ENCODE peak calls at places on chromosomes 1 and 21, in nine cellular contexts. J is AG04449, Y is psoas muscle, Z is uterus, F is adrenal gland, G is cardiac fibroblast, X is HFFc6, L is lower lobe of right lung, E is B cell. M is an unnamed sample.

GRCh38 chr1:222454782-222455181 is 93.1 kb downstream of the HHIPL2 start:
- DNase-seq in G (no peak), J (no peak), Z (peak), Y (peak), E (no peak), X (peak), F (peak), L (no peak), M (no peak)

GRCh38 chr21:29938968-29939858 is 583 bp downstream of the GRIK1 start:
- DNase-seq in G (peak), E (no peak), Z (no peak), J (no peak), X (no peak), F (no peak), L (no peak), Y (no peak), M (no peak)

GRCh38 chr1:6688757-6689156 is 12.9 kb downstream of the DNAJC11 start:
- DNase-seq in Y (no peak), Z (no peak), G (no peak), F (no peak), J (no peak), X (no peak), E (no peak), L (no peak), M (no peak)

GRCh38 chr21:46409641-46410406 is 48.9 kb upstream of the DIP2A start:
- DNase-seq in F (no peak), L (peak), X (no peak), E (no peak), J (no peak), G (no peak), Y (peak), Z (no peak), M (no peak)

GRCh38 chr1:32500387-32501209 is 35.7 kb downstream of the ZBTB8B start:
- DNase-seq in F (peak), J (no peak), G (peak), E (peak), Z (peak), L (peak), X (peak), Y (peak), M (no peak)

GRCh38 chr1:214568328-214568727 is 16.9 kb upstream of the PTPN14 start:
- DNase-seq in E (no peak), J (no peak), Y (no peak), F (no peak), L (no peak), G (peak), Z (no peak), X (peak), M (no peak)

GRCh38 chr1:180571832-180572636 is 13.3 kb downstream of the OVAAL start:
- DNase-seq in Z (no peak), E (no peak), J (no peak), X (peak), F (no peak), L (no peak), Y (no peak), G (peak), M (no peak)

GRCh38 chr1:59393211-59394180 is 96.6 kb downstream of the FGGY start:
- DNase-seq in E (no peak), X (peak), G (peak), Z (peak), J (no peak), Y (peak), F (peak), L (no peak), M (peak)

GRCh38 chr1:173152585-173152984 is 54.5 kb downstream of the TNFSF4 start:
- DNase-seq in G (no peak), F (no peak), E (no peak), L (no peak), Z (no peak), J (no peak), X (no peak), Y (no peak), M (no peak)

GRCh38 chr1:246778663-246779062 is 54.5 kb downstream of the SCCPDH start:
- DNase-seq in J (no peak), L (no peak), G (no peak), X (no peak), Y (no peak), E (no peak), Z (no peak), F (no peak), M (no peak)

GRCh38 chr1:54981466-54981865 is 1.0 kb downstream of the TMEM61 start:
- DNase-seq in Z (no peak), L (no peak), F (no peak), Y (no peak), G (no peak), X (no peak), J (no peak), E (no peak), M (no peak)

GRCh38 chr1:86150553-86151055 is 6.0 kb downstream of the COL24A1 start:
- DNase-seq in F (no peak), Y (no peak), E (no peak), X (no peak), J (no peak), L (no peak), Z (no peak), G (peak), M (no peak)

GRCh38 chr1:225290244-225290643 is 137.6 kb downstream of the LBR start:
- DNase-seq in G (no peak), L (no peak), X (no peak), E (no peak), Y (no peak), Z (no peak), F (no peak), J (no peak), M (no peak)

GRCh38 chr21:39063517-39063916 is 119.7 kb downstream of the PSMG1 start:
- DNase-seq in G (no peak), Z (no peak), F (no peak), L (no peak), E (no peak), X (no peak), Y (no peak), J (no peak), M (no peak)

GRCh38 chr1:222618001-222618879 is at the start of gene MIA3:
- DNase-seq in L (peak), G (no peak), J (no peak), Z (peak), F (peak), Y (peak), E (peak), X (no peak), M (no peak)

DNA sequence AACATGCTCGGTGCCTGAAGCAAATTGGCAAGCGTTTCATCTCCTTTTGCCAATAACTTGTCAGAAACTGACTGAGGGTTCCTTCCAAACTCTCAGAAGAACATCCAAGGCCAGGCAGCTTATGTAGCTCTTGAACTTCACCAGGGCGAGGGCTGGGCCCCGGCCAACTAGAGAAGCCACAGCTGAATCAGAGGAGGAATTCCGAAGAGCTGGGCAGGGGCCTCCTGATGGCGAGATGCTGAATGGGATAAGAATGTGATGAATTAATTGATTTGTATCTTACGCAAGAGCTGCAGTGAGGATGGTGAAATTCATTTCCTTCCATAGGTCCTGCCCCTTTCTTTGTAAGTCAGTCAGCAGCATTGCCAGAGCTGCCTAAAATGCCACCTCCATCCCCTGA is 345.8 kb downstream of the KIF26B start:
- DNase-seq in Y (no peak), Z (no peak), G (peak), J (peak), E (no peak), X (peak), F (peak), L (no peak), M (peak)
- TF ChIP-seq CTCF in Y (no peak), Z (no peak), G (no peak), J (no peak), E (no peak), X (peak), F (peak), L (no peak), M (no peak)

DNA sequence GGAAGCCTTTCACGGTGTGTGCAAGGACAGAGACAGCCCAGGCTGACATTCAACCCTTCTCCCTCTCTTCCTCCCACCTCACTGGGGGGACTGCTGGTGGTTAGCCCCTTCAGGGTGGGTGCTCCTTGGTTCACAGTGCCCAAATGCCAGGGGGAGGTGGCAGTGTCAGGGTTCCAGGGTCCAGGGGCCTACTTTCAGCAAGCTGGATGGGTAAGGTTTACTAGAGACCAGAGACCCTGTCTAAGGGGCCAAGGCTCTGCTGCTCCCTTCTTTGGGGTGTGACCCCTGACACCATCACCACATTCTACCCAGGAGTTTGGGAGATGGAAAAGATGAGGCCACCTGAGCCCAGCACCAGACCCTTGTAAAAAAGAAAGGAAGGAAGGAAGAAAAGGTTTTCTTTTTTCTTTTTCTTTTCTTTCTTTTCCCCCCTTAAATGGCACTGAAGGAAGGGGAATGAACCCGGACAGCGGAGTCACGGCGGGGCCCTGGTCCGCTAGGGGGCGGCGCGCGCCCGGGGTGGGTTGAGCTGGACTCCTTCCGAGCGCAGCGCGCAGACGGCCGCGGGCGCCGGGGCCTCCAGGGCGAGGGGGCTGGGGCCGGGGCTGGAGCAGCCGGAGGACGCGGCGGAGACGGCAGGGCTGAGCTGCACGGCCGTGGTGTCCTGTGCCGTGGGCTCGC is 18.8 kb downstream of the KNCN start:
- DNase-seq in E (peak), L (peak), Z (peak), F (peak), X (no peak), J (no peak), G (peak), Y (peak), M (no peak)
- TF ChIP-seq CTCF in E (peak), L (peak), Z (peak), F (peak), X (peak), J (peak), G (peak), Y (peak), M (peak)

GRCh38 chr1:181588631-181589030 is 105.3 kb downstream of the CACNA1E start:
- DNase-seq in E (no peak), X (no peak), L (no peak), F (no peak), J (no peak), Z (no peak), G (no peak), Y (no peak), M (no peak)

GRCh38 chr1:181587870-181588438 is 104.6 kb downstream of the CACNA1E start:
- DNase-seq in J (no peak), L (no peak), F (no peak), E (no peak), G (no peak), Z (no peak), X (no peak), Y (no peak), M (no peak)

GRCh38 chr1:181583598-181583997 is 100.3 kb downstream of the CACNA1E start:
- DNase-seq in F (no peak), E (no peak), G (no peak), L (no peak), X (no peak), Y (no peak), Z (no peak), J (no peak), M (no peak)
- TF ChIP-seq CTCF in F (no peak), E (no peak), G (no peak), L (peak), X (no peak), Y (peak), Z (no peak), J (no peak), M (peak)

GRCh38 chr1:161192476-161193465 is 6.1 kb downstream of the ADAMTS4 start:
- DNase-seq in J (no peak), Y (peak), Z (peak), F (peak), G (peak), E (peak), X (peak), L (no peak), M (no peak)

GRCh38 chr1:161196111-161196510 is 2.7 kb downstream of the ADAMTS4 start:
- DNase-seq in Z (no peak), J (no peak), F (no peak), L (no peak), E (no peak), X (no peak), G (no peak), Y (no peak), M (no peak)

GRCh38 chr1:161195171-161195570 is 3.7 kb downstream of the ADAMTS4 start:
- DNase-seq in J (no peak), F (no peak), X (no peak), Y (no peak), E (peak), Z (no peak), L (no peak), G (no peak), M (no peak)

GRCh38 chr1:161191971-161192370 is 6.9 kb downstream of the ADAMTS4 start:
- DNase-seq in G (no peak), X (no peak), E (no peak), J (no peak), Y (peak), F (no peak), Z (no peak), L (no peak), M (no peak)

DNA sequence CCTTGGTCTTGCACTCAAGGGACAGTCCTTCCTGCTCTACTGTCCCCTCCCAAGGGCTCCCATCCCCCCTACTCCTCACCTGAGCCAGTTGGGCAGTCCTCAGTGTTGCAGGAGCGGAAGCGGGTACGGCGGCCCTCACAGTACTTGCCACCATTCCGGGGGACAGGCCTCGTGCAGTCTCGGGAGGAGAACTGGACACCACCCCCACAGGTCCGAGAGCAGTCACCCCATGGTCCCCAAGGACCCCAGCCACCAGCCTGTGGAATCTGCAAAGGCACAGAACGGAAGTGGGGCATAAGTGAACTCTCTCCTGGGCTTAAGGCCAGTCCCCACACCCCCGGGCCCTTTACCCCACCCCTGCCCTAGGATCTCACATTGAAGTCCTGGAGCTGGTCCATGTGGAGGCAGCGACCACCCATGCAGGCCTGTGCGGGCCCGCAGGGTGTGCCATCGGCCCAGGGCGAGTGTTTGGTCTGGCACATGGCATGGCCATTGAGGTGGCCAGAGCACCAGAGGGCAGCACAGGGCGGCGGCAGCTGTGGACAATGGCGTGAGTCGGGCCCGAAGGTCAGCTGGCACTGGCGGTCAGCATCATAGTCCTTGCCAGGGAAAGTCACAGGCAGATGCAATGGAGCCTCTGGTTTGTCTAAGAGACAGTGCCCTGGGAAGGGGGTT is 5.2 kb downstream of the ADAMTS4 start:
- DNase-seq in F (peak), Z (no peak), E (no peak), G (peak), J (no peak), X (no peak), Y (peak), L (no peak), M (no peak)
- TF ChIP-seq CTCF in F (peak), Z (peak), E (no peak), G (peak), J (no peak), X (peak), Y (peak), L (peak), M (no peak)

GRCh38 chr1:73998348-73998959 is 199.5 kb downstream of the LRRIQ3 start:
- DNase-seq in Z (no peak), J (peak), E (peak), X (peak), Y (no peak), G (peak), L (no peak), F (no peak), M (peak)
- TF ChIP-seq CTCF in Z (no peak), J (no peak), E (no peak), X (peak), Y (peak), G (peak), L (peak), F (peak), M (peak)

M was measured in kidney epithelial cell.